ENCODE peak calls at places on chromosomes 2 and 18, in seven cellular contexts. G, T, B, S, R, L and X are unnamed samples.

GRCh38 chr2:10008809-10009176 is 34.6 kb upstream of the KLF11 start:
- DNase-seq in G (no peak), T (no peak), B (no peak), S (no peak), R (no peak), L (no peak), X (no peak)

GRCh38 chr2:230537531-230537976 is 121.6 kb downstream of the SP100 start:
- DNase-seq in G (no peak), T (no peak), B (no peak), S (no peak), R (no peak), L (no peak), X (no peak)

GRCh38 chr2:116477229-116477628 is 1337.3 kb upstream of the DDX18 start:
- DNase-seq in G (no peak), T (no peak), B (no peak), S (no peak), R (no peak), L (no peak), X (no peak)

GRCh38 chr2:238967031-238967977 is 119.4 kb downstream of the TWIST2 start:
- DNase-seq in G (no peak), T (no peak), B (no peak), S (peak), R (no peak), L (peak), X (no peak)

GRCh38 chr18:595571-595970 is 1.2 kb upstream of the CLUL1 start:
- DNase-seq in G (no peak), T (no peak), B (no peak), S (no peak), R (no peak), L (no peak), X (no peak)

GRCh38 chr2:235027558-235028214 is 75.9 kb downstream of the SH3BP4 start:
- DNase-seq in G (no peak), T (peak), B (no peak), S (no peak), R (no peak), L (no peak), X (no peak)

GRCh38 chr2:54456526-54457325 is 599 bp downstream of the SPTBN1 start:
- DNase-seq in G (no peak), T (no peak), B (no peak), S (peak), R (peak), L (no peak), X (no peak)

GRCh38 chr18:33440384-33441043 is at the start of gene CCDC178:
- DNase-seq in G (no peak), T (no peak), B (peak), S (peak), R (no peak), L (no peak), X (peak)

GRCh38 chr2:8599421-8600242 is 82.2 kb upstream of the ID2 start:
- DNase-seq in G (no peak), T (no peak), B (no peak), S (no peak), R (no peak), L (no peak), X (no peak)

GRCh38 chr18:73739098-73739497 is 408.5 kb downstream of the FBXO15 start:
- DNase-seq in G (peak), T (no peak), B (no peak), S (no peak), R (no peak), L (no peak), X (no peak)

GRCh38 chr2:136000502-136000901 is 15.1 kb upstream of the DARS1 start:
- DNase-seq in G (no peak), T (no peak), B (no peak), S (no peak), R (no peak), L (no peak), X (no peak)

GRCh38 chr18:70499218-70499691 is 210.4 kb downstream of the SOCS6 start:
- DNase-seq in G (no peak), T (no peak), B (no peak), S (peak), R (peak), L (no peak), X (no peak)

GRCh38 chr2:226791487-226792081 is 8.0 kb downstream of the IRS1 start:
- DNase-seq in G (no peak), T (peak), B (no peak), S (peak), R (peak), L (peak), X (peak)

GRCh38 chr2:166234112-166234846 is 106.5 kb upstream of the SCN1A start:
- DNase-seq in G (peak), T (peak), B (no peak), S (no peak), R (no peak), L (no peak), X (no peak)

GRCh38 chr2:2845796-2846315 is 514.8 kb upstream of the MYT1L start:
- DNase-seq in G (no peak), T (no peak), B (no peak), S (no peak), R (no peak), L (no peak), X (no peak)

GRCh38 chr2:225668606-225669266 is 269.2 kb downstream of the NYAP2 start:
- DNase-seq in G (peak), T (peak), B (peak), S (no peak), R (no peak), L (peak), X (no peak)

GRCh38 chr2:42044939-42045338 is 2.9 kb upstream of the PKDCC start:
- DNase-seq in G (no peak), T (no peak), B (no peak), S (no peak), R (no peak), L (no peak), X (no peak)

GRCh38 chr2:236825989-236826510 is 256.4 kb downstream of the ACKR3 start:
- DNase-seq in G (no peak), T (no peak), B (no peak), S (no peak), R (no peak), L (no peak), X (no peak)

GRCh38 chr18:41144444-41144843 is 810.6 kb upstream of the PIK3C3 start:
- DNase-seq in G (no peak), T (peak), B (no peak), S (no peak), R (no peak), L (no peak), X (no peak)

GRCh38 chr2:197674546-197674945 is 841 bp downstream of the RFTN2 start:
- DNase-seq in G (no peak), T (no peak), B (no peak), S (no peak), R (no peak), L (no peak), X (no peak)